ENCODE peak calls at places on chromosomes 4 and X, in ten cellular contexts. A, M, U, I, Z, G, K, S, D and E are unnamed samples.

GRCh38 chr4:134027931-134028330 is 173.7 kb downstream of the PABPC4L start:
- DNase-seq in Z (peak; percentile 96), D (no peak), A (no peak), K (no peak), U (no peak), I (no peak), M (peak; percentile 33), G (peak; percentile 65), S (no peak), E (no peak)

GRCh38 chrX:154481911-154482601 is 3.0 kb upstream of the LAGE3 start:
- DNase-seq in K (no peak), I (no peak), Z (no peak), D (no peak), A (no peak), M (no peak), G (no peak), U (no peak), S (no peak), E (no peak)

GRCh38 chrX:106917830-106918500 is 2.2 kb upstream of the CLDN2 start:
- DNase-seq in S (no peak), A (no peak), U (no peak), Z (peak; percentile 70), G (peak; percentile 76), I (no peak), K (no peak), D (no peak), M (peak; percentile 76), E (no peak)

GRCh38 chr4:112082954-112083586 is 62.2 kb upstream of the FAM241A start:
- DNase-seq in D (no peak), S (no peak), I (no peak), U (no peak), M (peak; percentile 9), Z (peak; percentile 78), G (peak; percentile 92), A (no peak), K (no peak), E (no peak)

GRCh38 chr4:17055788-17056187 is 157.3 kb upstream of the LDB2 start:
- DNase-seq in M (no peak), A (no peak), K (no peak), S (peak; percentile 95), I (no peak), U (no peak), Z (peak; percentile 96), D (no peak), G (peak; percentile 89), E (no peak)

GRCh38 chr4:123452585-123452984 is 56.0 kb downstream of the SPRY1 start:
- DNase-seq in G (peak; percentile 87), M (no peak), S (peak; percentile 42), Z (peak; percentile 91), D (no peak), U (no peak), A (no peak), K (no peak), I (no peak), E (peak; percentile 52)

GRCh38 chr4:151968643-151969042 is 207.8 kb upstream of the GATB start:
- DNase-seq in G (no peak), U (no peak), D (no peak), A (no peak), M (no peak), Z (no peak), I (no peak), K (no peak), S (no peak), E (no peak)

GRCh38 chr4:154475800-154476199 is 15.8 kb downstream of the DCHS2 start:
- DNase-seq in G (no peak), D (no peak), U (no peak), K (no peak), Z (no peak), I (no peak), S (no peak), A (no peak), M (no peak), E (no peak)

GRCh38 chr4:57926311-57926710 is 816.1 kb upstream of the IGFBP7 start:
- DNase-seq in S (no peak), D (no peak), I (no peak), Z (no peak), K (no peak), M (no peak), U (no peak), A (no peak), G (no peak), E (no peak)

GRCh38 chrX:136954930-136955329 is 74.4 kb upstream of the RBMX start:
- DNase-seq in G (peak; percentile 62), I (no peak), Z (peak; percentile 66), U (no peak), K (no peak), D (no peak), M (no peak), A (no peak), S (peak; percentile 7), E (peak; percentile 69)

GRCh38 chr4:22901631-22902030 is 208.9 kb downstream of the GBA3 start:
- DNase-seq in Z (no peak), M (no peak), K (no peak), G (no peak), I (no peak), D (no peak), A (no peak), U (no peak), S (no peak), E (no peak)

GRCh38 chrX:2690856-2691542 is at the start of gene CD99:
- DNase-seq in D (peak; percentile 72), U (peak; percentile 90), Z (peak; percentile 92), M (peak; percentile 76), G (peak; percentile 85), S (no peak), A (no peak), K (no peak), I (peak; percentile 88), E (peak; percentile 87)

GRCh38 chr4:28014469-28014868 is 1153.8 kb downstream of the STIM2 start:
- DNase-seq in I (no peak), G (no peak), U (no peak), D (no peak), A (no peak), K (no peak), S (no peak), M (no peak), Z (no peak), E (no peak)

GRCh38 chr4:179663641-179664431 is 2221.6 kb upstream of the AGA start:
- DNase-seq in D (no peak), I (no peak), K (no peak), G (no peak), S (no peak), A (no peak), Z (no peak), U (no peak), M (no peak), E (no peak)

GRCh38 chr4:184427093-184427492 is 47.3 kb downstream of the IRF2 start:
- DNase-seq in I (no peak), K (no peak), Z (no peak), U (no peak), D (no peak), M (no peak), S (no peak), A (no peak), G (no peak), E (no peak)

GRCh38 chr4:176729489-176729888 is 63.2 kb downstream of the VEGFC start:
- DNase-seq in K (no peak), M (no peak), Z (no peak), S (no peak), A (no peak), I (no peak), G (no peak), U (no peak), D (no peak), E (no peak)

GRCh38 chrX:30144971-30145731 is 70.2 kb upstream of the MAGEB2 start:
- DNase-seq in S (no peak), I (no peak), U (no peak), Z (no peak), A (no peak), D (no peak), M (no peak), K (no peak), G (no peak), E (no peak)

GRCh38 chr4:172596206-172596605 is 572.4 kb upstream of the GALNT7 start:
- DNase-seq in U (no peak), S (no peak), M (no peak), A (peak; percentile 3), K (no peak), D (no peak), Z (no peak), G (no peak), I (no peak), E (no peak)

GRCh38 chr4:134024251-134024650 is 177.3 kb downstream of the PABPC4L start:
- DNase-seq in A (no peak), D (no peak), M (peak; percentile 0), Z (peak; percentile 50), K (no peak), I (no peak), S (no peak), U (no peak), G (peak; percentile 0), E (no peak)

GRCh38 chrX:148530464-148531077 is 30.2 kb downstream of the AFF2 start:
- DNase-seq in Z (peak; percentile 46), S (peak; percentile 2), I (no peak), A (no peak), D (no peak), M (peak; percentile 8), U (no peak), K (no peak), G (peak; percentile 48), E (peak; percentile 80)

GRCh38 chrX:69277961-69278795 is 112.9 kb upstream of the PJA1 start:
- DNase-seq in I (no peak), D (no peak), U (no peak), A (peak; percentile 23), G (no peak), K (no peak), Z (no peak), M (no peak), S (no peak), E (no peak)

GRCh38 chrX:103818844-103819243 is 13.2 kb downstream of the RAB9B start:
- DNase-seq in D (no peak), K (no peak), U (no peak), G (peak; percentile 24), S (no peak), Z (peak; percentile 10), A (no peak), I (no peak), M (no peak), E (no peak)

GRCh38 chr4:4384837-4385236 is 2.1 kb upstream of the NSG1 start:
- DNase-seq in M (no peak), A (peak; percentile 31), K (no peak), D (no peak), U (no peak), S (no peak), G (peak; percentile 41), I (no peak), Z (peak; percentile 32), E (peak; percentile 69)

GRCh38 chr4:133136833-133137232 is 12.3 kb upstream of the PCDH10 start:
- DNase-seq in M (no peak), K (no peak), G (no peak), A (no peak), D (no peak), Z (no peak), S (no peak), U (no peak), I (no peak), E (no peak)

GRCh38 chr4:78078101-78078500 is 21.0 kb downstream of the FRAS1 start:
- DNase-seq in K (no peak), Z (no peak), U (no peak), I (no peak), M (no peak), A (no peak), S (no peak), D (no peak), G (no peak), E (no peak)